ENCODE peak calls at places on chromosomes 2 and 18, in four cellular contexts. L is ELR; D is HuH-7; Y is activated effector memory CD4-positive, alpha-beta T cell treated with anti-CD3 and anti-CD28 coated beads, Interleukin-2, amount 50 U/mL, for 16 hours. H is an unnamed sample.

GRCh38 chr2:240289701-240290431 is 145.6 kb upstream of the GPC1 start:
- DNase-seq in L (no peak), D (no peak), Y (peak), H (no peak)

GRCh38 chr2:54595999-54596903 is 127.2 kb upstream of the EML6 start:
- DNase-seq in L (no peak), D (no peak), Y (no peak), H (no peak)

GRCh38 chr2:40285391-40285790 is 166.5 kb downstream of the SLC8A1 start:
- DNase-seq in L (no peak), D (no peak), Y (no peak), H (no peak)

GRCh38 chr2:72778410-72778809 is 47.4 kb downstream of the EXOC6B start:
- DNase-seq in L (peak), D (no peak), Y (no peak), H (peak)

GRCh38 chr18:57759650-57760049 is 43.5 kb downstream of the ATP8B1 start:
- DNase-seq in L (peak), D (no peak), Y (no peak), H (peak)

GRCh38 chr2:29568135-29568534 is 353.3 kb downstream of the ALK start:
- DNase-seq in L (no peak), D (no peak), Y (no peak), H (no peak)

GRCh38 chr18:59055345-59056032 is 84.2 kb upstream of the SEC11C start:
- DNase-seq in L (peak), D (no peak), Y (no peak), H (no peak)

GRCh38 chr18:21393986-21394385 is 152.0 kb downstream of the GREB1L start:
- DNase-seq in L (no peak), D (no peak), Y (no peak), H (no peak)

H was measured in HCEC 1CT.